ENCODE peak calls at places on chromosomes 11 and 22, in four cellular contexts. K is ovary, D is breast epithelium, W is Peyer's patch. Z is an unnamed sample.

GRCh38 chr22:48627203-48627602 is 1200.5 kb downstream of the BRD1 start:
- DNase-seq in K (peak), D (no peak), W (no peak), Z (no peak)

GRCh38 chr22:46386312-46386711 is 50.8 kb downstream of the TRMU start:
- DNase-seq in K (no peak), D (no peak), W (no peak), Z (no peak)

GRCh38 chr11:123166095-123166559 is 28.9 kb downstream of the CLMP start:
- DNase-seq in K (peak), D (peak), W (no peak), Z (peak)

GRCh38 chr11:71397328-71397860 is 50.8 kb downstream of the DHCR7 start:
- DNase-seq in K (no peak), D (no peak), W (no peak), Z (no peak)

GRCh38 chr11:126375726-126376125 is 20.2 kb downstream of the ST3GAL4 start:
- DNase-seq in K (no peak), D (no peak), W (no peak), Z (no peak)

GRCh38 chr11:118872403-118872821 is 11.3 kb upstream of the CXCR5 start:
- DNase-seq in K (peak), D (no peak), W (peak), Z (no peak)

GRCh38 chr11:62132188-62132587 is 8.4 kb downstream of the INCENP start:
- DNase-seq in K (no peak), D (peak), W (no peak), Z (peak)

GRCh38 chr11:93784935-93785360 is 866 bp downstream of the MED17 start:
- DNase-seq in K (no peak), D (no peak), W (no peak), Z (no peak)

GRCh38 chr11:75578977-75579376 is 16.9 kb downstream of the SERPINH1 start:
- DNase-seq in K (no peak), D (no peak), W (no peak), Z (no peak)

GRCh38 chr11:103532133-103532788 is 423.0 kb downstream of the DYNC2H1 start:
- DNase-seq in K (no peak), D (no peak), W (no peak), Z (no peak)

GRCh38 chr11:80529722-80530121 is 1088.9 kb upstream of the TENM4 start:
- DNase-seq in K (no peak), D (no peak), W (no peak), Z (no peak)

GRCh38 chr11:3984896-3985295 is 109.7 kb upstream of the RRM1 start:
- DNase-seq in K (peak), D (no peak), W (no peak), Z (peak)

GRCh38 chr22:44365196-44365802 is 52.5 kb upstream of the SHISAL1 start:
- DNase-seq in K (peak), D (no peak), W (no peak), Z (no peak)

GRCh38 chr22:39444937-39445465 is 11.8 kb upstream of the MGAT3 start:
- DNase-seq in K (no peak), D (no peak), W (no peak), Z (no peak)

GRCh38 chr11:21927628-21928027 is 265.3 kb upstream of the ANO5 start:
- DNase-seq in K (no peak), D (no peak), W (no peak), Z (no peak)

GRCh38 chr11:119791701-119792151 is 62.7 kb upstream of the NECTIN1 start:
- DNase-seq in K (peak), D (no peak), W (no peak), Z (no peak)

GRCh38 chr22:35510951-35511350 is 29.7 kb upstream of the RASD2 start:
- DNase-seq in K (no peak), D (no peak), W (no peak), Z (no peak)

GRCh38 chr22:25765801-25766200 is 23.8 kb downstream of the MYO18B start:
- DNase-seq in K (no peak), D (no peak), W (no peak), Z (no peak)

GRCh38 chr11:42410251-42410956 is 901.4 kb upstream of the API5 start:
- DNase-seq in K (no peak), D (no peak), W (no peak), Z (no peak)

GRCh38 chr22:50684501-50684900 is 11.9 kb downstream of the SHANK3 start:
- DNase-seq in K (no peak), D (no peak), W (peak), Z (no peak)

GRCh38 chr11:121810291-121810690 is 305.7 kb downstream of the BLID start:
- DNase-seq in K (no peak), D (no peak), W (no peak), Z (no peak)

GRCh38 chr11:120655589-120655988 is 144.0 kb downstream of the GRIK4 start:
- DNase-seq in K (no peak), D (no peak), W (no peak), Z (no peak)

GRCh38 chr11:47788181-47788580 is 21.0 kb upstream of the FNBP4 start:
- DNase-seq in K (no peak), D (no peak), W (no peak), Z (no peak)

GRCh38 chr11:47791774-47792173 is 24.6 kb upstream of the FNBP4 start:
- DNase-seq in K (no peak), D (no peak), W (no peak), Z (no peak)

GRCh38 chr11:47783087-47783610 is 16.0 kb upstream of the FNBP4 start:
- DNase-seq in K (no peak), D (no peak), W (no peak), Z (no peak)

GRCh38 chr11:47784785-47785381 is 17.7 kb upstream of the FNBP4 start:
- DNase-seq in K (no peak), D (no peak), W (no peak), Z (no peak)

DNA sequence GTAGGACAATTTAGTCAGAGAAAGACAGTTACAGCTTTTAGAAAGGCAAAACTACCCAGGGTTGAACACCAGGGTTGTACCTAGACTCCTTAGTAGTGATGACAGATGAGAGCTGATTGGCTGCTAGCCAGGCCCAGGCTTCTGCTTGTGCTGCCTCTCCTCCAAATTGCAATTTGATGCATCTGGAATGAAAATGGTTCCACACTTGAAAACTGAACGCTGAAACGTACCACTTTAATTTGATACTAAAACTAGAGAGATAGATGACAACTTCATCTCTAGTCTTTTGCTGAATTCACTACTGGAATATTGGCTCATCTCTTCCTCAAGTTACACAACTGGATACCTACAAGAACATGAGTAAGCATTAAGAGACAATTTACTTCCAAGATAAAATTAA is 19.2 kb upstream of the FNBP4 start:
- DNase-seq in K (no peak), D (no peak), W (no peak), Z (no peak)
- H3K27ac ChIP-seq in K (no peak), D (no peak), W (no peak), Z (no peak)

GRCh38 chr22:42645938-42646568 is 3.1 kb downstream of the CYB5R3 start:
- DNase-seq in K (peak), D (no peak), W (no peak), Z (no peak)
- TF ChIP-seq POLR2A in K (no peak), D (no peak), W (peak), Z (no peak)

GRCh38 chr11:92751594-92751993 is 217.9 kb upstream of the MTNR1B start:
- DNase-seq in K (no peak), D (no peak), W (no peak), Z (no peak)

GRCh38 chr11:92745186-92745585 is 224.3 kb upstream of the MTNR1B start:
- DNase-seq in K (no peak), D (no peak), W (no peak), Z (no peak)

GRCh38 chr11:92753161-92753560 is 216.3 kb upstream of the MTNR1B start:
- DNase-seq in K (no peak), D (no peak), W (no peak), Z (no peak)

GRCh38 chr11:92752122-92752521 is 217.3 kb upstream of the MTNR1B start:
- DNase-seq in K (no peak), D (no peak), W (no peak), Z (no peak)

GRCh38 chr11:92750794-92751193 is 218.7 kb upstream of the MTNR1B start:
- DNase-seq in K (no peak), D (no peak), W (no peak), Z (no peak)
- H3K27ac ChIP-seq in K (no peak), D (no peak), W (no peak), Z (no peak)

DNA sequence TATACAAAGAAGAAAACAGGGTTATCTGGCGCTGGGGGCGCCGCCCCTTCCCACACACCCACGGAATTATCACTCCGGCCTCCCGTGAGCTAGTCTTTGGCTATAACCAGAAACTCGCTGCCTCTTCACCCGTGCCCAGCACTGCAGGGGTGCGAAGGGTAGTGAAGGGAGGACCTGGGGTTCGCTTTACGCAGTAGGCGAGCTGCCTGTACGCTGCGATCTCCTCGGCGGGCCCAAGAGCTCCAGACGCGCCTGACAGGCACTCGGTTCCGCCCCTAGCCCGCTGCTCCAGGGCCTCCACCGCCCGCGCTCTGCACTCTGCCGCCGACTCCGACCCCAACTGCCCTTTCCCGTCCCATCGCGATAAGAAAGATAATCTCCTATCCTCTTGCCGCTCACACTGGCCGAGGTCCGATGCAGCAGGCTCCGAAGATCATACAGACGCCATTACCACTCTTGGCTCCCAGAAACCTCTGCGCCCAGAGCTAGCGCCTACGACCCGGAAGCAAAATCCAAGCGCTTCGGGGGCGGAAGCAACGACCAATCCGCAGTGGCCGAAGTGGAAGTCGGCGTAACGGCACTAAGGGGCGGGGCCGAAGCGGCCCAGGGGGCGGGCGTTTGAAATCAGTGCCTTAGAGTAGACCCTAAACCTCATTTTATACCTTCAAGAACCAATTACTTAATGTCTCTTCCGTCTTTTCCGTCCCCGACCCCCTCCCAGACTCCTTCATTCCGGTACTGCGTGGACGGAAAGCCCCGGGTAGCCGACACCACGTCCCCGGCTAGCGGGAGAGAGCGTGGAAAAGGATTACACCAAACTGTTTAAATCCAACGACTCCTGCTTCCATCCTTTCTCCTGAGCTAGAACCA is at the start of the genes CWC15 and KDM4D:
- DNase-seq in K (peak), D (peak), W (peak), Z (peak)
- TF ChIP-seq POLR2A in K (peak), D (peak), W (peak), Z (peak)

GRCh38 chr11:69377029-69377952 is 83.3 kb downstream of the MYEOV start:
- DNase-seq in K (peak), D (no peak), W (no peak), Z (no peak)

GRCh38 chr11:69374110-69374981 is 80.4 kb downstream of the MYEOV start:
- DNase-seq in K (peak), D (no peak), W (peak), Z (no peak)

GRCh38 chr11:69376155-69377028 is 82.4 kb downstream of the MYEOV start:
- DNase-seq in K (no peak), D (no peak), W (no peak), Z (no peak)

GRCh38 chr11:69373251-69373635 is 79.3 kb downstream of the MYEOV start:
- DNase-seq in K (no peak), D (no peak), W (no peak), Z (no peak)

DNA sequence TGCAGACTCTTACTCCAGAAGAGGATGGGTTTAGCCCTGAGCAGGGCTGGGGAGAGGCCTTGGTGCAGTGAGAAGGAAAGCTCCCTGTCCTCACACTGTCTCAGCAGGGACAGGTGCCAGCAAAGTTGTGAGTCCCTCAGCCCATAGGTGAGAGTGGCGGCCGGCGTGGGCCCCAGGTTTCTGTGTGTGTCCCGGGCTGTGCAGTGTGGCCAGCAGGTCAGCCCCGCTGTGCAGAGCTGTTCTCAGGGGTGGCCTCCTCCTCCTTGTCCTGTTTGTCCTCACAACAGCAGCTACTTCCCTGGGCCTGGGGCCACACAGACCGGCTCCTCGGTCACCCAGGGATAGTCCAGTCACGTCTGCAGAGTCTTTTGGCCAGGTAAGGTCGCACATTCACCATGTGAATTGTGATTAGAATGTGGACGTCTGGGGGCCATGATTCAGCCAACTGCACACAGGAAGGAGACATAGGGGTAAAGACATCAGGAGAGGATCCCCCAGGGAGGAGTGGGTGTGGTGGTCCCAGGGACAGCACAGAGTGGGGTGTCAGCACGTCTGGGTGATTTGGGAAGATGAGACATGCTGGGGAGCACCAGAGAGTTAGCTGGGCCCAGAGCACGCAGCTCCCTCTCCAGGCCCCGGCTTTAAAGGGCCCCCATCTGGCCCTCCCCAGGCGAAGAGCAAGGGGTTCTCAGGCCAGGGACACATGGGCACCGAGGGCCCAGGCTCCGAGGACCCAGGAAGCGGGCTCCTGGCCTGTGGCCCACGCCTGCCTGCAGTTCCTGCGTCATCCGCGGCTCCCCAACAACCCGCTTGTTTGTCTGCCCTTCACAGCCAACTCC is 81.6 kb downstream of the MYEOV start:
- DNase-seq in K (peak), D (no peak), W (no peak), Z (peak)
- H3K27ac ChIP-seq in K (no peak), D (no peak), W (no peak), Z (no peak)

GRCh38 chr22:42772647-42773046 is 52.0 kb upstream of the A4GALT start:
- DNase-seq in K (no peak), D (no peak), W (no peak), Z (no peak)
- TF ChIP-seq POLR2A in K (no peak), D (no peak), W (no peak), Z (no peak)

GRCh38 chr22:26847816-26848215 is 190.4 kb downstream of the MIAT start:
- DNase-seq in K (no peak), D (no peak), W (no peak), Z (no peak)
- H3K27ac ChIP-seq in K (no peak), D (no peak), W (no peak), Z (no peak)

GRCh38 chr11:830295-831131 is 2.2 kb upstream of the CD151 start:
- DNase-seq in K (peak), D (peak), W (peak), Z (peak)
- TF ChIP-seq POLR2A in K (no peak), D (no peak), W (no peak), Z (no peak)

Z was measured in uterus.